ENCODE peak calls at places on chromosomes 13 and 19, in six cellular contexts. R is lung, I is NCI-H774, S is EL, A is GM12892, Z is T-helper 1 cell. K is an unnamed sample.

GRCh38 chr13:98512774-98513327 is 64.1 kb downstream of the STK24 start:
- DNase-seq in A (no peak), R (no peak), Z (no peak), I (no peak), S (no peak), K (no peak)

GRCh38 chr13:33164331-33164730 is 121.2 kb downstream of the STARD13 start:
- DNase-seq in I (no peak), Z (no peak), A (no peak), R (no peak), S (peak), K (no peak)

GRCh38 chr13:21289475-21289874 is 113.0 kb downstream of the MRPL57 start:
- DNase-seq in Z (no peak), A (no peak), S (no peak), R (no peak), I (no peak), K (no peak)

GRCh38 chr19:31066385-31066784 is 282.9 kb downstream of the TSHZ3 start:
- DNase-seq in A (no peak), S (peak), Z (no peak), I (no peak), R (no peak), K (no peak)

GRCh38 chr19:1861599-1862031 is 1.8 kb downstream of the KLF16 start:
- DNase-seq in S (peak), A (no peak), I (no peak), Z (no peak), R (no peak), K (no peak)

GRCh38 chr19:11361037-11361770 is 6.0 kb downstream of the PLPPR2 start:
- DNase-seq in A (no peak), S (no peak), Z (no peak), I (no peak), R (peak), K (no peak)

GRCh38 chr13:103315701-103316100 is 249.5 kb upstream of the SLC10A2 start:
- DNase-seq in Z (no peak), I (no peak), A (no peak), R (no peak), S (no peak), K (no peak)

GRCh38 chr13:110116072-110116487 is 190.9 kb downstream of the COL4A1 start:
- DNase-seq in I (no peak), R (peak), S (peak), A (peak), Z (no peak), K (peak)

GRCh38 chr13:104567114-104567513 is 1500.9 kb upstream of the SLC10A2 start:
- DNase-seq in Z (no peak), R (no peak), A (no peak), I (no peak), S (no peak), K (no peak)

K was measured in GM18507.